ENCODE peak calls at places on chromosomes 16 and 17, in five cellular contexts. P is K562, W is upper lobe of left lung, R is sigmoid colon, X is stomach. M is an unnamed sample.

GRCh38 chr17:53191878-53192277 is 630.8 kb upstream of the KIF2B start:
- DNase-seq in R (no peak), W (no peak), X (no peak), P (no peak), M (no peak)

GRCh38 chr16:70478912-70479341 is 24.5 kb downstream of the FCSK start:
- DNase-seq in P (no peak), R (no peak), X (no peak), W (no peak), M (no peak)

GRCh38 chr17:44552361-44552760 is 4.9 kb upstream of the FZD2 start:
- DNase-seq in P (no peak), X (peak; percentile 55), W (peak; percentile 54), R (no peak), M (no peak)

GRCh38 chr17:72700226-72700625 is 392.3 kb downstream of the SLC39A11 start:
- DNase-seq in R (no peak), P (no peak), X (no peak), W (no peak), M (no peak)

GRCh38 chr16:14345512-14346115 is 274.5 kb downstream of the MRTFB start:
- DNase-seq in P (no peak), R (no peak), W (no peak), X (peak; percentile 27), M (no peak)

GRCh38 chr16:6852643-6853042 is 480.0 kb upstream of the RBFOX1 start:
- DNase-seq in P (no peak), X (no peak), R (no peak), W (no peak), M (no peak)

GRCh38 chr17:50635720-50636144 is 1.1 kb downstream of the ABCC3 start:
- DNase-seq in W (no peak), P (no peak), X (no peak), R (no peak), M (no peak)

GRCh38 chr17:5043524-5043923 is 8.3 kb upstream of the SLC52A1 start:
- DNase-seq in R (no peak), W (no peak), P (no peak), X (no peak), M (no peak)

GRCh38 chr16:5143761-5144620 is 46.4 kb upstream of the EEF2KMT start:
- DNase-seq in R (no peak), P (no peak), W (no peak), X (no peak), M (no peak)

GRCh38 chr17:31560836-31561235 is 169.4 kb downstream of the RAB11FIP4 start:
- DNase-seq in R (no peak), W (no peak), X (no peak), P (no peak), M (no peak)

GRCh38 chr16:71927383-71927782 is 32.1 kb downstream of the IST1 start:
- DNase-seq in R (peak; percentile 86), P (no peak), X (peak; percentile 44), W (no peak), M (no peak)

GRCh38 chr16:2250652-2251280 is 621 bp downstream of the ECI1 start:
- DNase-seq in X (peak; percentile 62), R (peak; percentile 72), P (no peak), W (peak; percentile 59), M (peak; percentile 65)

GRCh38 chr17:2051388-2052237 is 3.3 kb upstream of the HIC1 start:
- DNase-seq in X (no peak), R (peak; percentile 65), P (no peak), W (no peak), M (peak; percentile 72)

GRCh38 chr17:37107406-37108083 is 158.8 kb downstream of the AATF start:
- DNase-seq in W (peak; percentile 76), P (no peak), R (peak; percentile 77), X (peak; percentile 87), M (no peak)

GRCh38 chr16:70589998-70590471 is 56.3 kb upstream of the IL34 start:
- DNase-seq in W (no peak), X (no peak), R (peak; percentile 77), P (no peak), M (no peak)

GRCh38 chr17:54544239-54544638 is 356.4 kb upstream of the TOM1L1 start:
- DNase-seq in P (no peak), W (no peak), R (no peak), X (no peak), M (no peak)

GRCh38 chr16:75229172-75230031 is 10.6 kb downstream of the CTRB1 start:
- DNase-seq in X (no peak), P (no peak), R (no peak), W (no peak), M (no peak)

GRCh38 chr17:43946766-43947165 is 4.5 kb upstream of the PPY start:
- DNase-seq in X (no peak), P (no peak), W (no peak), R (no peak), M (no peak)

GRCh38 chr17:7845359-7846062 is 9.4 kb upstream of the TMEM88 start:
- DNase-seq in R (peak; percentile 69), X (no peak), W (no peak), P (no peak), M (peak; percentile 64)

GRCh38 chr16:87710887-87711286 is 54.9 kb downstream of the KLHDC4 start:
- DNase-seq in P (no peak), X (no peak), W (no peak), R (no peak), M (peak; percentile 52)

GRCh38 chr16:52499061-52499460 is 47.9 kb downstream of the TOX3 start:
- DNase-seq in P (no peak), R (no peak), X (no peak), W (no peak), M (no peak)

GRCh38 chr16:3413730-3414379 is 12.8 kb downstream of the ZNF174 start:
- DNase-seq in P (no peak), R (no peak), W (no peak), X (no peak), M (no peak)

GRCh38 chr16:3408561-3409197 is 7.7 kb downstream of the ZNF174 start:
- DNase-seq in W (no peak), P (no peak), X (no peak), R (no peak), M (no peak)
- TF ChIP-seq POLR2AphosphoS5 in W (no peak), P (no peak), X (no peak), R (no peak), M (no peak)

GRCh38 chr16:16021988-16022682 is 72.7 kb downstream of the ABCC1 start:
- DNase-seq in W (peak; percentile 96), P (peak; percentile 95), R (peak; percentile 99), X (peak; percentile 96), M (peak; percentile 97)
- TF ChIP-seq EP300 in W (no peak), P (peak; percentile 91), R (no peak), X (peak; percentile 68), M (no peak)

DNA sequence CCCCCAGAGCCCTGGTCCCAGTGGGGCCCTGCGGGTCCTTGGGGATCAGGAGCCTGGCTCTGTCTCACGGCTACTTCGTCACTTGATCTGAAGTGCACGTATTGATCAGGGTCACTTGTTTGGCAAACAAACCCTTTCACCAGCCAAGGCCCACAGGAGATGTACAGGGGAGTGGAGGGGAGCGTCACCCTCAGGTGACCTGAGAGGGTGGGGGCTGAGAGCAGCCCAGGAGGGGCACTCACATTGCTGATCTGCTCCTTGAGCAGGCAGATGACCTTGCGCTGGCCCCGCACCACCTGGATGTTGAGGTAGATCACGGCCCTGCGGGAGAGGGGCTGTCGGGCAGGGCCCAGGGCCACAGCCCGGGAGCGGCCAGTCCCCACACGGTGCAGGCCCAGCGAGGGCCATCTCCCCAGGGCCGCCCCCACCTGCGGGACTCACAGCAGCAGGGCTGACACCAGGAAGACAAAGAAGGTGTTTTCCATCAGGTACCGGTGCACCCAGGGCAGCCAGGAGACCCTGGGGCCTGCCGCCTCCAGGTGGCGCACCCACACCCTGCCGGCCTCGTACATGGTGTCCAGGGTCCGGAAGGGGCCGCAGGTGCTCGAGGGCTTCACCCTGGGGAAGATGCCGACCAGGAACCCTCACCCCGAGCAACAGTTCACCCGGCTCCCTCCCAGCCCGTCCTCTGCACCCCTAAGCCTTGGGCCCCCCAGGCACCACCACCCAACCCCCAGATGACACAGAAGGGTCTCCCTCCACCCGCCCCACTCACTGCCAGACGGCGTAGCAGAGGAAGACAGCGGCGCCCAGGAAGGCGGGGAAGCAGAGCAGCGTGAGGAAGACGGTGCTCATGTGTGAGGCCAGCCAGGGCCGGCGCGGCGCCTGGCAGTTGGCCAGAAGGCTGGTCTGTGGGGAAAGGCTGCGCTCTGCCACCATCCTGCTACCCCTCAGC is 11.3 kb downstream of the TMC6 start:
- DNase-seq in X (peak; percentile 60), P (no peak), W (no peak), R (no peak), M (no peak)
- TF ChIP-seq POLR2AphosphoS5 in X (no peak), P (no peak), W (no peak), R (no peak), M (no peak)

GRCh38 chr17:29143894-29144293 is 36.3 kb downstream of the MYO18A start:
- DNase-seq in W (peak; percentile 41), R (no peak), P (no peak), X (no peak), M (no peak)
- TF ChIP-seq EP300 in W (no peak), R (no peak), P (no peak), X (no peak), M (no peak)

DNA sequence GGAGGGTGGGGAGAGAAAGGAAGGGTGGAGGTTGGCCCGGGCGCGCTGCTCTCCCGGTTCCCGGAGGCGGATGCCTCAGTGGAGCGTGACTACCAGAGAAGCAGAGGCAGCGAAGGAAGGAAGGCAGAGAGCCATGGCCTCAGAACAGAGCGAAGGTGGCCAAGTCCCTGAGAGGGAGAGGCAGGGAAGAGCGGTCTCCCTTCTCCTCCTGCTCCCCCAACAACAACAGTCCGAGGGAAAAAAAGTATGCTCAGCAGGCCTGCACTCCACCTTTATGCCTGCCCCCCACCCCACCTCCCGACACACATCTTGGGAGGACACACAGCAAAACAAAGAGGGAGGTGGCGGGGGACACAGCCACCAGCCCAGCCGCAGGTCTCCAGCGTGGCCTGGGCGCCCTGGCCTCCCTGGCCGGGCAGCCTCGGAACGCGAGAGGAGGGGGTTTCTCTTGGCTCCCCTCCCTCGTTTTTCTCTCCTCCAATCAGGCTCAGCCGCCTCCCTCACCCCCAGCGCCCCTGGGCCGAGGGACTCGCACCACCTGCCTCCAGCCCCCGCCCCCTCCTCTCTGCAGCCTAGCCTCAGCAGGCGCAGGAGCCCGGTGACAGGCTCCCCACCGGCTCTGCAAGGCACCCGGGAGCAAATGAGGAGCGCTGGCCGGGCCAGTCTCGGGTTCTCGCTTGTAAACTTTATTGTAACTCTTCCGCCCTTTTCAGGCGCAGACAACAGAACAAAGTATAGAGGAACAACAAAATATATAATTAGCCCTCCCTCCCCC is 1.1 kb upstream of the HOXB7 start:
- DNase-seq in P (no peak), X (no peak), W (no peak), R (no peak), M (no peak)
- TF ChIP-seq POLR2AphosphoS5 in P (no peak), X (no peak), W (no peak), R (no peak), M (no peak)

GRCh38 chr16:84199861-84200260 is 8.9 kb downstream of the ADAD2 start:
- DNase-seq in W (no peak), X (no peak), R (peak; percentile 80), P (no peak), M (no peak)
- TF ChIP-seq EP300 in W (peak; percentile 88), X (no peak), R (peak; percentile 70), P (no peak), M (peak; percentile 55)